ENCODE peak calls at places on chromosomes 6 and 20, in ten cellular contexts. U is dorsolateral prefrontal cortex; P is neural crest cell; V is progenitor cell of endocrine pancreas; H is neural progenitor cell; Z is choroid plexus epithelial cell; M is fibroblast of lung; W is CD4-positive, alpha-beta T cell; Y is fibroblast of the aortic adventitia; D is esophagus muscularis mucosa. I is an unnamed sample.
A peak's percentile ranks its signal among the peaks of the same experiment; 100 is the strongest.

GRCh38 chr6:107621216-107621940 is 131.5 kb downstream of the SOBP start:
- DNase-seq in U (no peak), P (no peak), V (no peak), H (no peak), Z (no peak), M (no peak), W (no peak), Y (no peak), D (no peak), I (no peak)

GRCh38 chr20:58718729-58719128 is 26.1 kb downstream of the NPEPL1 start:
- DNase-seq in U (peak; percentile 28), P (no peak), V (no peak), H (no peak), Z (no peak), M (no peak), W (no peak), Y (no peak), D (peak; percentile 74), I (no peak)

GRCh38 chr6:163529605-163530004 is 115.1 kb downstream of the QKI start:
- DNase-seq in U (no peak), P (no peak), V (no peak), H (no peak), Z (peak; percentile 85), M (peak; percentile 81), W (no peak), Y (peak; percentile 83), D (no peak), I (peak; percentile 32)

GRCh38 chr6:52571099-52571755 is 5.6 kb downstream of the TRAM2 start:
- DNase-seq in U (no peak), P (no peak), V (no peak), H (no peak), Z (no peak), M (no peak), W (no peak), Y (no peak), D (no peak), I (no peak)

GRCh38 chr6:38570750-38571149 is 69.0 kb downstream of the BTBD9 start:
- DNase-seq in U (no peak), P (no peak), V (no peak), H (no peak), Z (peak; percentile 66), M (peak; percentile 61), W (no peak), Y (peak; percentile 55), D (no peak), I (no peak)

GRCh38 chr6:120990866-120991265 is 343.4 kb downstream of the TBC1D32 start:
- DNase-seq in U (no peak), P (no peak), V (no peak), H (no peak), Z (no peak), M (no peak), W (no peak), Y (no peak), D (no peak), I (no peak)

GRCh38 chr20:58146761-58147160 is 81.7 kb downstream of the ANKRD60 start:
- DNase-seq in U (no peak), P (no peak), V (no peak), H (no peak), Z (no peak), M (no peak), W (no peak), Y (no peak), D (no peak), I (no peak)

GRCh38 chr6:116034327-116034726 is 26.4 kb downstream of the FRK start:
- DNase-seq in U (no peak), P (no peak), V (no peak), H (no peak), Z (peak; percentile 71), M (peak; percentile 55), W (no peak), Y (peak; percentile 83), D (no peak), I (no peak)

GRCh38 chr6:304833-305370 is 12.6 kb downstream of the DUSP22 start:
- DNase-seq in U (no peak), P (no peak), V (no peak), H (no peak), Z (no peak), M (no peak), W (no peak), Y (no peak), D (no peak), I (no peak)

GRCh38 chr6:305371-306206 is 13.3 kb downstream of the DUSP22 start:
- DNase-seq in U (no peak), P (no peak), V (no peak), H (no peak), Z (no peak), M (no peak), W (no peak), Y (no peak), D (no peak), I (no peak)

GRCh38 chr6:303263-303662 is 11.0 kb downstream of the DUSP22 start:
- DNase-seq in U (no peak), P (no peak), V (no peak), H (no peak), Z (no peak), M (no peak), W (no peak), Y (no peak), D (no peak), I (no peak)

GRCh38 chr6:302760-303159 is 10.5 kb downstream of the DUSP22 start:
- DNase-seq in U (no peak), P (no peak), V (no peak), H (no peak), Z (no peak), M (no peak), W (no peak), Y (no peak), D (no peak), I (no peak)

DNA sequence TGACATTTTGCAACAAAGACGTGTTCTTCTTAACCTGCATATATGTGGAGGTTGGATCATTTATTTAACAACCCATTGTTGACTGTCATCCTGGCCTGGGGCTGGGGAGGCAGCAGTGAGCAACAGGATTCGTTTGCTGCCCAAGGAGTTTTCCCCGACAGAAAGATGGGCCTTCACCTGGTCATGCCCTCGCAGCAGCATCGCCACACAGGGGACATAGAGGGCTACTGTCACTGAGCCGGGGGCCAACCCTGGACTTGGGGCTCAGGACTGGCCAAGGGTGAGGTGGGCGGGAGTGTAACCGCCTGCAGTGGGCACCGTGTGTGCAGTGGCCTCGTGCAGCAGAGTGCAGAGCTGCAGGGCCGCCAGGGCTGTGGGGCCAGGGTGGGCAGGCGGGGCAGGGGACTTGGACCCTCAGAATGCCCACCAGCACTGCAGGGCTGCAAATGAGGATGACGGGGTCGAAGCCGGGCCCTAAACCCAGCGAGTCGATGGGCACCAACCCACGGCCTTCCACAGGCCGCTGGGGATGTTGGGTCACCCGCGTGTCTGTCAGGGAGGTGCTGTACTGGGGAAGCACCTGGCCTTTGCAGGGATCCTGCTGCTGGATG is 11.8 kb downstream of the DUSP22 start:
- DNase-seq in U (no peak), P (no peak), V (no peak), H (peak; percentile 32), Z (no peak), M (no peak), W (no peak), Y (no peak), D (no peak), I (no peak)
- TF ChIP-seq CTCF in U (no peak), P (no peak), V (peak; percentile 24), H (peak; percentile 47), Z (peak; percentile 28), M (no peak), W (no peak), Y (no peak), D (no peak), I (no peak)

GRCh38 chr20:36479938-36480337 is 61.4 kb upstream of the MYL9 start:
- DNase-seq in U (no peak), P (no peak), V (no peak), H (no peak), Z (peak; percentile 42), M (no peak), W (no peak), Y (no peak), D (no peak), I (no peak)

GRCh38 chr20:36481380-36482043 is 59.8 kb upstream of the MYL9 start:
- DNase-seq in U (no peak), P (no peak), V (no peak), H (no peak), Z (no peak), M (no peak), W (no peak), Y (no peak), D (no peak), I (no peak)

GRCh38 chr20:36477475-36477874 is 63.8 kb upstream of the MYL9 start:
- DNase-seq in U (no peak), P (no peak), V (no peak), H (no peak), Z (no peak), M (no peak), W (no peak), Y (no peak), D (no peak), I (no peak)

GRCh38 chr20:36480456-36481048 is 60.8 kb upstream of the MYL9 start:
- DNase-seq in U (no peak), P (no peak), V (no peak), H (no peak), Z (no peak), M (no peak), W (no peak), Y (no peak), D (no peak), I (no peak)

GRCh38 chr20:36478137-36478905 is 63.0 kb upstream of the MYL9 start:
- DNase-seq in U (no peak), P (no peak), V (no peak), H (peak; percentile 29), Z (peak; percentile 70), M (no peak), W (no peak), Y (no peak), D (no peak), I (no peak)
- TF ChIP-seq CTCF in U (no peak), P (no peak), V (no peak), H (peak; percentile 14), Z (peak; percentile 13), M (no peak), W (no peak), Y (no peak), D (peak; percentile 11), I (no peak)

GRCh38 chr6:47854996-47855395 is 73.2 kb downstream of the OPN5 start:
- DNase-seq in U (no peak), P (no peak), V (no peak), H (no peak), Z (no peak), M (no peak), W (no peak), Y (no peak), D (no peak), I (no peak)

GRCh38 chr6:47859132-47859531 is 77.3 kb downstream of the OPN5 start:
- DNase-seq in U (no peak), P (no peak), V (no peak), H (peak; percentile 20), Z (no peak), M (no peak), W (no peak), Y (no peak), D (no peak), I (no peak)

GRCh38 chr6:47852727-47853126 is 70.9 kb downstream of the OPN5 start:
- DNase-seq in U (no peak), P (no peak), V (no peak), H (no peak), Z (no peak), M (peak; percentile 2), W (no peak), Y (no peak), D (no peak), I (no peak)

GRCh38 chr6:47853766-47854165 is 71.9 kb downstream of the OPN5 start:
- DNase-seq in U (no peak), P (no peak), V (no peak), H (no peak), Z (no peak), M (no peak), W (no peak), Y (no peak), D (no peak), I (no peak)
- TF ChIP-seq CTCF in U (no peak), P (no peak), V (no peak), H (no peak), Z (no peak), M (no peak), W (no peak), Y (no peak), D (no peak), I (no peak)

GRCh38 chr20:8523684-8524083 is 391.6 kb downstream of the PLCB1 start:
- DNase-seq in U (no peak), P (no peak), V (no peak), H (peak; percentile 15), Z (peak; percentile 23), M (peak; percentile 30), W (no peak), Y (no peak), D (no peak), I (no peak)
- TF ChIP-seq CTCF in U (no peak), P (no peak), V (no peak), H (peak; percentile 38), Z (peak; percentile 42), M (peak; percentile 52), W (no peak), Y (no peak), D (no peak), I (no peak)

I was measured in AG09319.